ENCODE peak calls at places on chromosomes 2 and 18, in five cellular contexts. K is A549; C is fibroblast of the aortic adventitia; L is CD8-positive, alpha-beta T cell; N is neural progenitor cell. X is an unnamed sample.

GRCh38 chr2:62489702-62490101 is 16.3 kb downstream of the TMEM17 start:
- DNase-seq in K (no peak), C (no peak), L (no peak), N (no peak), X (no peak)

GRCh38 chr2:175140332-175140731 is 27.7 kb downstream of the ATF2 start:
- DNase-seq in K (no peak), C (no peak), L (no peak), N (no peak), X (no peak)

GRCh38 chr2:222283634-222284033 is 15.2 kb downstream of the PAX3 start:
- DNase-seq in K (no peak), C (no peak), L (no peak), N (peak; percentile 90), X (no peak)

GRCh38 chr2:226756131-226756530 is 43.5 kb downstream of the IRS1 start:
- DNase-seq in K (peak; percentile 79), C (peak; percentile 64), L (no peak), N (no peak), X (no peak)

GRCh38 chr18:47909484-47909883 is 21.0 kb downstream of the SMAD2 start:
- DNase-seq in K (no peak), C (no peak), L (no peak), N (no peak), X (no peak)

GRCh38 chr2:241412144-241412543 is 56.1 kb downstream of the FARP2 start:
- DNase-seq in K (peak; percentile 12), C (peak; percentile 40), L (no peak), N (no peak), X (no peak)

GRCh38 chr18:3368193-3368592 is 81.8 kb upstream of the TGIF1 start:
- DNase-seq in K (no peak), C (peak; percentile 94), L (no peak), N (no peak), X (no peak)

GRCh38 chr2:187233811-187234210 is 214.2 kb downstream of the CALCRL start:
- DNase-seq in K (no peak), C (peak; percentile 1), L (no peak), N (no peak), X (no peak)

GRCh38 chr18:3514312-3515216 is 64.6 kb downstream of the TGIF1 start:
- DNase-seq in K (no peak), C (no peak), L (no peak), N (no peak), X (no peak)

GRCh38 chr2:84970956-84971798 is at the start of gene KCMF1:
- DNase-seq in K (peak; percentile 89), C (peak; percentile 50), L (peak; percentile 72), N (peak; percentile 92), X (peak; percentile 58)

DNA sequence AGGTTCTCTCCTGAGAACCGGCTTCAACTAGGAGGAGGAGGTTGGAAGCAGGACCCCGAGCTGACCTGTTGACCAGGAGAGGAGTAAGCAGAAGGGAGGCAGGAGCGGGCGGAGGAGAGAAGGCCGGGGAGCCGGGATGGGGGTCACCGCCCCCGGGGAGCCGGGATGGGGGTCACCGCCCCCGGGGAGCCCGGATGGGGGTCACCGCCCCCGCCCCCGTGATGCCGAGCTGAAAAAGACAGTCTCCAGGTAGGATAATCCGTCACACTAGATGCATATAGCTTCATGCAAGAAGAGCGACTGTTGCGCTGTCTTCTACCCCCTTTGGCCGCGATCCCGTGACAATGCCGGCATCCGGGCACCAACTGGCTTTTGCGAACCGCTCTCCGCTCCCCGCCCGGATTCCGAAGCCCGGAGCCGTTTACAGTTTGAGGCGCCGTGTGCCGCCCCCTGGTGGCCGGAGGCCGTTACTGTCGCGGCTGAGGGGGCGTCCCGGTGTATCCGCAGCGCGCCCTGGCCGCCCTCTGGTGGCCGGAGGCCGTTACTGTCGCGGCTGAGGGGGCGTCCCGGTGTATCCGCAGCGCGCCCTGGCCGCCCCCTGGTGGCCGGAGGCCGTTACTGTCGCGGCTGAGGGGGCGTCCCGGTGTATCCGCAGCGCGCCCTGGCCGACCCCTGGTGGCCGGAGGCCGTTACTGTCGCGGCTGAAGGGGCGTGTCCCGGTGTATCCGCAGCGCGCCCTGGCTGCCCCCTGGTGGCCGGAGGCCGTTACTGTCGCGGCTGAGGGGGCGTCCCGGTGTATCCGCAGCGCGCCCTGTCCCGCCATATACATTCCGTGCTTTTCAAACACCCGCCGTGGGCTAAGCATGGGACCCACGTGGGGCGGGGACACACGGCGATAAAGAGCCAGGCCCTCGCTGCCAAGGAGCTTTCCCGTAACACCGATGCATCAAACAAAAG is 89.6 kb downstream of the ACTR3 start:
- DNase-seq in K (peak; percentile 46), C (no peak), L (peak; percentile 20), N (no peak), X (no peak)
- TF ChIP-seq CTCF in K (peak; percentile 32), C (peak; percentile 31), L (peak; percentile 66), N (peak; percentile 50), X (peak; percentile 57)

GRCh38 chr18:46830633-46831032 is 73.8 kb upstream of the ST8SIA5 start:
- DNase-seq in K (no peak), C (peak; percentile 10), L (no peak), N (no peak), X (no peak)
- TF ChIP-seq CTCF in K (no peak), C (no peak), L (no peak), N (no peak), X (no peak)

GRCh38 chr2:147331790-147332419 is 512.9 kb upstream of the ACVR2A start:
- DNase-seq in K (peak; percentile 11), C (peak; percentile 59), L (peak; percentile 52), N (peak; percentile 73), X (no peak)
- TF ChIP-seq CTCF in K (no peak), C (peak; percentile 44), L (no peak), N (peak; percentile 80), X (peak; percentile 65)

GRCh38 chr2:42921162-42921550 is 128.8 kb upstream of the HAAO start:
- DNase-seq in K (no peak), C (no peak), L (no peak), N (no peak), X (no peak)
- TF ChIP-seq CTCF in K (no peak), C (no peak), L (no peak), N (no peak), X (no peak)

DNA sequence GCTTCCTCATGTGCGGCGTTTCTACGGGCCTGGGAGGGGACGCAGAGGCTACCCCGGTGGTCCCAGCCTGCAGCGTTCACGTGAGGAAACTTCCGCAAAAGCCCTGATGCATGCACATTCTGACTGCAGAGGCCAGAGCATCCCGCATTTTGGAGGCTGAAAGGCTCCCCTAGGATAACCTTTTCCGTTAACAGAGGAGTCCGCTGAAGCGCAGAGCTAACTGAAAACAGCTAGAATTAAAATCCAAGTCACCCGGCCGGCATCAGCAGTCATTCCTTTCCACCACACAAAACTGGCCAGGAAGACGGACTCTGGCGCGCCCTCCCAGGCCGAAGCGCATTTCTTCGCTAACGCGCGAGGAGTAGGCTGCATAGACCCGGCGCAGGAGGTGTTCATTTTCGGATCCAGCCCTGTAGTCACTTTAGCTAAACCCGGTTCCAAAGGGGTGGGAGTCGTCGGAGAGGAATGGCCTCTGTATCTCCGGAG is 747 bp upstream of the TUBB6 start:
- DNase-seq in K (no peak), C (peak; percentile 78), L (no peak), N (peak; percentile 77), X (no peak)
- TF ChIP-seq CTCF in K (no peak), C (peak; percentile 37), L (no peak), N (peak; percentile 13), X (peak; percentile 8)

GRCh38 chr2:51790854-51791253 is 758.9 kb upstream of the NRXN1 start:
- DNase-seq in K (no peak), C (no peak), L (no peak), N (no peak), X (no peak)

GRCh38 chr2:51789908-51790307 is 758.0 kb upstream of the NRXN1 start:
- DNase-seq in K (no peak), C (no peak), L (no peak), N (no peak), X (no peak)

DNA sequence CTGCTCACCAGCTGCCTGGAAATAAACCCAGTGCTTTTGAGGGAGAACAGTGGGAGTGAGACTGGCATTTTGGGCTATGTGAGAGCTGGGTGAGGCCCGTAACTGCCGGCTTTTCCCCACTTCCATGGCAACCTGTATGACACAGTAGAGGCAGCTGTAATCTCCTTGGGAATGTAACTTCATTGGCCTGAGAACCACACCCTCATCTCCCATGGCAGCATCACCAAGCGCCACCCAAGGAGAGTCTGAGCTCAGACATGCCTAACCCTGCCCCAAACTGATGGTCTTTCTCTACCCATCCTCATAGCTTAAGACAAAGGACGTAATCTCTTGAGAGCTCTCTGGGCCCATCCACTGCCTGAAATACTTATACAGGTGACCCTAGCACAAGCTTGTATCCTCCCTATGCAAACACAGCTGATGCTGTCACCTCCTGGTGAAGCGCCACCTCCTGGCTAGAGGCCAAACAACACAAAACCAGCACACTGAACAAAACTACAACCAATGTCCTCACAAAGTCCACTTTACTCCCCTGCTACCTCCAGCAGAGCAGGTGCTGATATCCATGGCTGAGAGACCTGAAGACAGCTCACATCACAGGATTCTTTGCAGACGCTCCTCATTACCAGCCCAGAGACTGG is 763.4 kb upstream of the NRXN1 start:
- DNase-seq in K (peak; percentile 19), C (no peak), L (no peak), N (peak; percentile 57), X (no peak)
- TF ChIP-seq CTCF in K (no peak), C (no peak), L (no peak), N (peak; percentile 71), X (peak; percentile 55)

GRCh38 chr2:191113761-191114160 is 37.0 kb downstream of the STAT4 start:
- DNase-seq in K (no peak), C (no peak), L (no peak), N (no peak), X (no peak)

GRCh38 chr2:191115391-191115790 is 35.4 kb downstream of the STAT4 start:
- DNase-seq in K (no peak), C (no peak), L (peak; percentile 55), N (no peak), X (no peak)

GRCh38 chr2:191112448-191112901 is 38.3 kb downstream of the STAT4 start:
- DNase-seq in K (no peak), C (no peak), L (no peak), N (no peak), X (no peak)

GRCh38 chr2:191114403-191114886 is 36.3 kb downstream of the STAT4 start:
- DNase-seq in K (peak; percentile 4), C (peak; percentile 10), L (peak; percentile 25), N (no peak), X (no peak)

DNA sequence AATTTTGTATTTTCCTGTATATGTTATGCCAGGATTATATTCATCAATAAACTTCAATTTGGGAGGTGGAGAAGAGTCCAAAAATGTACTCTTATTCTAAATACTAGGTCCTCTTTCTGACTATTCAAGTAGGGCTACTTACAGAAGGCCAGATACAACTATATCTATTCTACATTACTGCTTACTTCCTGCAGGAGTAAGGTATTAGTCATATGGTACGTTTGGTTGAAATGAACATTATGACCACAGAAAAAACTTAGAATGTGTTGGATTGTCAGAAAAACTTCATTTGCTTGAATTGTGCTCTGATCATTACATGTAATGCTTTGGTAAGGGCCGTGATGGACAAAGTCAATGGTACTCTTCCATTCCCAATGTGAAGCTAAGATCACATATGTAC is 35.0 kb downstream of the STAT4 start:
- DNase-seq in K (no peak), C (no peak), L (no peak), N (no peak), X (no peak)
- TF ChIP-seq CTCF in K (no peak), C (no peak), L (no peak), N (no peak), X (no peak)